ENCODE peak calls at places on chromosomes 11 and 22, in five cellular contexts. Q, V, G, T and L are unnamed samples.

GRCh38 chr22:43260346-43260745 is 73.4 kb upstream of the TTLL12 start:
- DNase-seq in V (peak; percentile 44), Q (no peak), T (no peak), G (no peak), L (peak; percentile 34)

GRCh38 chr22:48104102-48104738 is 1341.8 kb downstream of the TBC1D22A start:
- DNase-seq in G (no peak), V (no peak), Q (no peak), T (no peak), L (no peak)

GRCh38 chr11:79052539-79052938 is 388.3 kb downstream of the TENM4 start:
- DNase-seq in Q (no peak), G (no peak), V (peak; percentile 52), T (no peak), L (no peak)

GRCh38 chr11:110097459-110098012 is 4.3 kb downstream of the ZC3H12C start:
- DNase-seq in V (no peak), T (peak; percentile 50), G (no peak), Q (no peak), L (peak; percentile 68)

GRCh38 chr11:11501546-11502274 is 120.1 kb downstream of the GALNT18 start:
- DNase-seq in T (peak; percentile 84), G (no peak), V (no peak), Q (no peak), L (no peak)

GRCh38 chr11:46307785-46308341 is 30.4 kb downstream of the CREB3L1 start:
- DNase-seq in V (no peak), G (no peak), Q (no peak), T (no peak), L (no peak)

GRCh38 chr11:23181022-23181807 is 320.9 kb upstream of the CCDC179 start:
- DNase-seq in G (no peak), V (no peak), Q (no peak), T (no peak), L (no peak)

GRCh38 chr11:15747671-15748070 is 608.7 kb downstream of the SOX6 start:
- DNase-seq in V (no peak), Q (no peak), G (no peak), T (peak; percentile 42), L (peak; percentile 87)

GRCh38 chr11:124793466-124794278 is 6.5 kb downstream of the MSANTD2 start:
- DNase-seq in Q (peak; percentile 45), V (no peak), T (peak; percentile 91), G (no peak), L (peak; percentile 63)

GRCh38 chr11:94895971-94896370 is 77.4 kb downstream of the CWC15 start:
- DNase-seq in G (no peak), T (no peak), Q (no peak), V (no peak), L (peak; percentile 81)

GRCh38 chr11:114154271-114155047 is 94.9 kb downstream of the ZBTB16 start:
- DNase-seq in Q (no peak), V (no peak), G (no peak), T (peak; percentile 68), L (peak; percentile 72)

GRCh38 chr11:762421-763072 is 14.7 kb downstream of the GATD1 start:
- DNase-seq in V (peak; percentile 70), T (peak; percentile 61), G (no peak), Q (no peak), L (peak; percentile 75)

GRCh38 chr11:92180226-92180625 is 44.4 kb upstream of the FAT3 start:
- DNase-seq in V (no peak), T (no peak), Q (no peak), G (no peak), L (no peak)

GRCh38 chr11:1163321-1163910 is 5.7 kb downstream of the MUC5AC start:
- DNase-seq in V (no peak), G (no peak), T (no peak), Q (no peak), L (no peak)

GRCh38 chr11:71241721-71242259 is 10.6 kb downstream of the SHANK2 start:
- DNase-seq in V (peak; percentile 6), T (peak; percentile 70), Q (no peak), G (no peak), L (peak; percentile 76)

GRCh38 chr22:36379593-36380361 is 8.0 kb downstream of the MYH9 start:
- DNase-seq in T (no peak), G (no peak), V (no peak), Q (no peak), L (peak; percentile 58)

GRCh38 chr11:116427903-116428637 is 344.7 kb downstream of the BUD13 start:
- DNase-seq in G (no peak), Q (peak; percentile 27), T (no peak), V (no peak), L (no peak)

GRCh38 chr11:74138572-74138971 is 32.2 kb downstream of the C2CD3 start:
- DNase-seq in G (no peak), T (peak; percentile 91), Q (peak; percentile 6), V (no peak), L (peak; percentile 89)

GRCh38 chr22:27796829-27797792 is 4.4 kb downstream of the MN1 start:
- DNase-seq in Q (no peak), G (no peak), T (no peak), V (peak; percentile 58), L (no peak)

GRCh38 chr11:2772544-2773031 is 72.8 kb upstream of the KCNQ1OT1 start:
- DNase-seq in G (no peak), T (no peak), Q (no peak), V (no peak), L (peak; percentile 73)

GRCh38 chr11:115249179-115249578 is 255.0 kb downstream of the CADM1 start:
- DNase-seq in G (no peak), V (no peak), T (peak; percentile 1), Q (no peak), L (no peak)

GRCh38 chr11:124865902-124866851 is 945 bp downstream of the ROBO3 start:
- DNase-seq in G (no peak), T (peak; percentile 70), V (peak; percentile 64), Q (no peak), L (peak; percentile 39)

GRCh38 chr22:23166841-23167610 is 13.3 kb upstream of the BCR start:
- DNase-seq in Q (no peak), T (no peak), V (no peak), G (no peak), L (no peak)

GRCh38 chr11:9214765-9215164 is 50.4 kb downstream of the DENND5A start:
- DNase-seq in G (no peak), Q (no peak), V (no peak), T (no peak), L (peak; percentile 83)

GRCh38 chr11:131246589-131247164 is 123.7 kb upstream of the NTM start:
- DNase-seq in Q (peak; percentile 49), T (peak; percentile 27), V (peak; percentile 86), G (peak; percentile 31), L (no peak)

GRCh38 chr11:12397953-12398352 is 20.6 kb downstream of the PARVA start:
- DNase-seq in V (no peak), T (no peak), Q (no peak), G (no peak), L (peak; percentile 98)

GRCh38 chr11:123532131-123532530 is 102.1 kb downstream of the GRAMD1B start:
- DNase-seq in V (no peak), G (no peak), T (no peak), Q (no peak), L (no peak)

GRCh38 chr22:50191041-50191740 is 5.5 kb downstream of the TRABD start:
- DNase-seq in G (no peak), Q (no peak), T (peak; percentile 39), V (no peak), L (no peak)

GRCh38 chr11:30585067-30585891 is 874 bp downstream of the MPPED2 start:
- DNase-seq in G (no peak), Q (peak; percentile 44), V (peak; percentile 51), T (no peak), L (no peak)

GRCh38 chr11:113578715-113579250 is 103.6 kb upstream of the DRD2 start:
- DNase-seq in V (no peak), T (no peak), G (no peak), Q (no peak), L (no peak)

GRCh38 chr11:44607324-44607962 is 42.0 kb downstream of the CD82 start:
- DNase-seq in G (no peak), V (no peak), T (no peak), Q (no peak), L (peak; percentile 79)

GRCh38 chr11:487571-488021 is 19.4 kb downstream of the RNH1 start:
- DNase-seq in G (no peak), V (no peak), Q (no peak), T (no peak), L (no peak)

GRCh38 chr11:133123371-133123770 is 408.9 kb downstream of the OPCML start:
- DNase-seq in Q (no peak), T (no peak), G (no peak), V (no peak), L (no peak)

GRCh38 chr11:110076388-110076965 is 16.7 kb upstream of the ZC3H12C start:
- DNase-seq in T (peak; percentile 20), V (peak; percentile 47), G (no peak), Q (no peak), L (peak; percentile 58)

DNA sequence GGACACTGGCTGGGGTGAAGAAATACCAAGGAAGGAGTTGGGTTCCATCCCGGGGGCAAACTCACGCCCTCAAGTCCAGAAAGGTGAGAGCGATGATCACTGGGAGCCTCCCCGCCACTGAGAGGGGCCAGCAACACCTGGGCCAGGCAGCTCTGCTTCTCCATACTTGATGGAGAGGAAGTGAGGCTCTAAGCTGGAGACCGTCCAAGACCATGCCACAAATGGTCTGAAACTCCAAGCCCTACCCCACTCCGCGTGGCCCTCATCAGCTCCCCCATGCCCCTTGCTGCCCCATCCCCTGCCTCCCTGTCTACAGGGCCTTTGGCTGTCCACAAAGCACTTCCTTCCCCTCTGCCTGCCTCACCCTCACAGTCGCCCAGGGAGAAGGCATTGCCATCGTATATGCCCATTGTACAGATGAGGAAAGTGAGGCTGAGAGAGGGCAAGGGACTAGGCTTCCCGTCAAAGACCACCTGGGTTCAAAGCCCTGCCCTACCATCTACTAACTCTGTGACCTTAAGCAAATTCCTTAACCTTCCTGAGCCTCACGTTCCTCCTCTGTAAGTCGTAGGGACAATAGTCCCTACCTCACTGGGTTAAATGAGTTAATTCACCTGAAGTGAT is 4.4 kb upstream of the PDGFB start:
- DNase-seq in G (no peak), Q (no peak), V (no peak), T (no peak), L (no peak)
- H2AK5ac ChIP-seq in G (no peak overlapping the region), Q (peak overlapping the region; percentile 91), V (no peak overlapping the region), T (no peak overlapping the region), L (no peak overlapping the region)

DNA sequence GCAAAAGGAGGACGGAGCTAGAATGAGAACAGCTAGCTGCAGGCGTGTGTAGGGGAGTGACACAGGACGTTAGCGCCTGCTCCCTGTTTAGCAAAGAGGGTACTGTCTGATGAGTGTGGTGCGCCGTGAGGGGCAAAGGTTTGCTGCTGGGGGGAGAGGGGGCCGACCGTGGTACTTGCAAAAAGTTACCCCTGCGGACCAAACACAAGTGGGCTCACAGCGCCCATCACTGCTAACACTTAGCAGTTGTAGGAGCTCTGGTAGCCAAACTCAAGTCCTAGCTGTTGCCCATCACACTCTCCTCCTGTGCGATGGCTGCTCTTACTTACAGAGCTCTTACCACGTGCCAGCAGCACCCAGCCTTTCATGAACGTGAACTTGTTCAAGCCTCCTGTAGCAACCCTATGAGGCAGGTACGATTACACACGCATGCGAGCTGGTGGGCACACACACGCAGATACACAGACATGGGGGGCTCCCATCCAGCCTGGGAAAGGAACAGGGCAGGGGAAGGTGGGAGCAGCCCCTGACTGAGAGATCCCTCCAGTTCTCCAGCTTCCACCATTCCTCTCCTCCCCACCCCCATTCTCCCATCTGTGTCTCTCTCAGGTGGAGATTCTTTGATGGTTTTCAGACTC is 37.5 kb upstream of the WNT11 start:
- DNase-seq in T (no peak), G (no peak), Q (no peak), V (no peak), L (no peak)
- H3K9ac ChIP-seq in T (no peak overlapping the region), G (no peak overlapping the region), Q (peak overlapping the region; percentile 14), V (no peak overlapping the region), L (no peak overlapping the region)

GRCh38 chr11:62477927-62478326 is 59.1 kb downstream of the SCGB1A1 start:
- DNase-seq in G (no peak), Q (no peak), T (peak; percentile 71), V (no peak), L (no peak)
- H2BK12ac ChIP-seq in G (no peak overlapping the region), Q (no peak overlapping the region), T (peak overlapping the region; percentile 91), V (no peak overlapping the region), L (no peak overlapping the region)

GRCh38 chr11:96107143-96107829 is 183.4 kb upstream of the MTMR2 start:
- DNase-seq in V (no peak), T (no peak), G (no peak), Q (no peak), L (no peak)
- H2AK5ac ChIP-seq in V (no peak overlapping the region), T (no peak overlapping the region), G (no peak overlapping the region), Q (no peak overlapping the region), L (no peak overlapping the region)